ENCODE peak calls at places on chromosomes 1 and 21, in four cellular contexts. One of them, this sample, is unnamed.

GRCh38 chr21:33261635-33262034 is 4.5 kb upstream of the IL10RB start:
- DNase-seq in astrocyte of the hippocampus: peak
- DNase-seq in cortex of kidney: no peak
- DNase-seq in activated CD4-positive, alpha-beta T cell treated with anti-CD3 and anti-CD28 coated beads, Interleukin-2, amount 50 U/mL, for 1 hour: no peak
- DNase-seq in this sample: no peak

GRCh38 chr1:14415396-14415795 is 183.1 kb upstream of the KAZN start:
- DNase-seq in activated CD4-positive, alpha-beta T cell treated with anti-CD3 and anti-CD28 coated beads, Interleukin-2, amount 50 U/mL, for 1 hour: no peak
- DNase-seq in astrocyte of the hippocampus: no peak
- DNase-seq in cortex of kidney: no peak
- DNase-seq in this sample: no peak

GRCh38 chr1:171784779-171785178 is 3.3 kb downstream of the METTL13 start:
- DNase-seq in activated CD4-positive, alpha-beta T cell treated with anti-CD3 and anti-CD28 coated beads, Interleukin-2, amount 50 U/mL, for 1 hour: no peak
- DNase-seq in astrocyte of the hippocampus: no peak
- DNase-seq in cortex of kidney: no peak
- DNase-seq in this sample: no peak

GRCh38 chr1:209926045-209926444 is 12.0 kb upstream of the SYT14 start:
- DNase-seq in cortex of kidney: no peak
- DNase-seq in activated CD4-positive, alpha-beta T cell treated with anti-CD3 and anti-CD28 coated beads, Interleukin-2, amount 50 U/mL, for 1 hour: no peak
- DNase-seq in astrocyte of the hippocampus: peak
- DNase-seq in this sample: no peak

GRCh38 chr1:15703562-15703961 is 19.4 kb downstream of the PLEKHM2 start:
- DNase-seq in activated CD4-positive, alpha-beta T cell treated with anti-CD3 and anti-CD28 coated beads, Interleukin-2, amount 50 U/mL, for 1 hour: no peak
- DNase-seq in astrocyte of the hippocampus: peak
- DNase-seq in cortex of kidney: no peak
- DNase-seq in this sample: no peak

GRCh38 chr1:229710746-229711145 is 84.7 kb downstream of the URB2 start:
- DNase-seq in astrocyte of the hippocampus: peak
- DNase-seq in cortex of kidney: no peak
- DNase-seq in activated CD4-positive, alpha-beta T cell treated with anti-CD3 and anti-CD28 coated beads, Interleukin-2, amount 50 U/mL, for 1 hour: no peak
- DNase-seq in this sample: no peak

GRCh38 chr1:94942171-94943128 is 15.5 kb upstream of the CNN3 start:
- DNase-seq in astrocyte of the hippocampus: no peak
- DNase-seq in activated CD4-positive, alpha-beta T cell treated with anti-CD3 and anti-CD28 coated beads, Interleukin-2, amount 50 U/mL, for 1 hour: no peak
- DNase-seq in cortex of kidney: no peak
- DNase-seq in this sample: no peak

GRCh38 chr1:59564192-59564891 is 250.4 kb upstream of the HOOK1 start:
- DNase-seq in activated CD4-positive, alpha-beta T cell treated with anti-CD3 and anti-CD28 coated beads, Interleukin-2, amount 50 U/mL, for 1 hour: no peak
- DNase-seq in cortex of kidney: no peak
- DNase-seq in astrocyte of the hippocampus: no peak
- DNase-seq in this sample: no peak

GRCh38 chr21:44596068-44596725 is 3.9 kb upstream of the KRTAP10-6 start:
- DNase-seq in astrocyte of the hippocampus: peak
- DNase-seq in activated CD4-positive, alpha-beta T cell treated with anti-CD3 and anti-CD28 coated beads, Interleukin-2, amount 50 U/mL, for 1 hour: no peak
- DNase-seq in cortex of kidney: no peak
- DNase-seq in this sample: no peak

This sample was measured in activated T-helper 1 cell treated with Interleukin-2 at 50 U/mL for 16 hours.